ENCODE peak calls at places on chromosomes 3 and 15, in seven cellular contexts. One of them, this sample, is unnamed.

GRCh38 chr15:90845201-90845949 is 23.0 kb upstream of the FURIN start:
- DNase-seq in cardiac fibroblast: peak
- DNase-seq in colonic mucosa: no peak
- DNase-seq in prostate gland: no peak
- DNase-seq in fibroblast of lung: peak
- DNase-seq in breast epithelium: no peak
- DNase-seq in kidney: no peak
- DNase-seq in this sample: peak

GRCh38 chr15:67064607-67065530 is 533 bp upstream of the SMAD3 start:
- DNase-seq in cardiac fibroblast: no peak
- DNase-seq in colonic mucosa: peak
- DNase-seq in prostate gland: peak
- DNase-seq in fibroblast of lung: peak
- DNase-seq in breast epithelium: peak
- DNase-seq in kidney: no peak
- DNase-seq in this sample: no peak

GRCh38 chr15:64681424-64682024 is 93.9 kb downstream of the RBPMS2 start:
- DNase-seq in cardiac fibroblast: peak
- DNase-seq in colonic mucosa: peak
- DNase-seq in prostate gland: peak
- DNase-seq in fibroblast of lung: peak
- DNase-seq in breast epithelium: no peak
- DNase-seq in kidney: no peak
- DNase-seq in this sample: peak

GRCh38 chr15:74174216-74174965 is 881 bp downstream of the ISLR start:
- DNase-seq in cardiac fibroblast: peak
- DNase-seq in colonic mucosa: no peak
- DNase-seq in prostate gland: no peak
- DNase-seq in fibroblast of lung: no peak
- DNase-seq in breast epithelium: no peak
- DNase-seq in kidney: peak
- DNase-seq in this sample: no peak

GRCh38 chr15:94287794-94288246 is 56.5 kb downstream of the MCTP2 start:
- DNase-seq in cardiac fibroblast: no peak
- DNase-seq in colonic mucosa: peak
- DNase-seq in prostate gland: no peak
- DNase-seq in fibroblast of lung: no peak
- DNase-seq in breast epithelium: no peak
- DNase-seq in kidney: no peak
- DNase-seq in this sample: no peak

GRCh38 chr15:62075595-62076279 is 9.0 kb downstream of the C2CD4A start:
- DNase-seq in cardiac fibroblast: peak
- DNase-seq in colonic mucosa: no peak
- DNase-seq in prostate gland: peak
- DNase-seq in fibroblast of lung: peak
- DNase-seq in breast epithelium: peak
- DNase-seq in kidney: no peak
- DNase-seq in this sample: peak

GRCh38 chr3:71725279-71725991 is at the start of gene EIF4E3:
- DNase-seq in cardiac fibroblast: peak
- DNase-seq in colonic mucosa: peak
- DNase-seq in prostate gland: peak
- DNase-seq in fibroblast of lung: peak
- DNase-seq in breast epithelium: no peak
- DNase-seq in kidney: peak
- DNase-seq in this sample: peak

GRCh38 chr3:178436773-178437172 is 99.5 kb upstream of the KCNMB2 start:
- DNase-seq in cardiac fibroblast: peak
- DNase-seq in colonic mucosa: no peak
- DNase-seq in prostate gland: no peak
- DNase-seq in fibroblast of lung: peak
- DNase-seq in breast epithelium: no peak
- DNase-seq in kidney: no peak
- DNase-seq in this sample: peak

GRCh38 chr15:89647191-89647851 is 7.9 kb downstream of the KIF7 start:
- DNase-seq in cardiac fibroblast: peak
- DNase-seq in colonic mucosa: peak
- DNase-seq in prostate gland: peak
- DNase-seq in fibroblast of lung: peak
- DNase-seq in breast epithelium: peak
- DNase-seq in kidney: peak
- DNase-seq in this sample: peak

GRCh38 chr3:78613366-78614008 is 1154.3 kb downstream of the ROBO1 start:
- DNase-seq in cardiac fibroblast: no peak
- DNase-seq in colonic mucosa: no peak
- DNase-seq in prostate gland: no peak
- DNase-seq in fibroblast of lung: no peak
- DNase-seq in breast epithelium: no peak
- DNase-seq in kidney: no peak
- DNase-seq in this sample: no peak

GRCh38 chr3:187799942-187800637 is 54.8 kb upstream of the BCL6 start:
- DNase-seq in cardiac fibroblast: no peak
- DNase-seq in colonic mucosa: no peak
- DNase-seq in prostate gland: no peak
- DNase-seq in fibroblast of lung: no peak
- DNase-seq in breast epithelium: no peak
- DNase-seq in kidney: no peak
- DNase-seq in this sample: no peak

GRCh38 chr15:57752426-57752825 is 45.9 kb downstream of the POLR2M start:
- DNase-seq in cardiac fibroblast: peak
- DNase-seq in colonic mucosa: no peak
- DNase-seq in prostate gland: no peak
- DNase-seq in fibroblast of lung: no peak
- DNase-seq in breast epithelium: no peak
- DNase-seq in kidney: peak
- DNase-seq in this sample: peak

GRCh38 chr15:34783986-34784385 is 11.4 kb downstream of the ACTC1 start:
- DNase-seq in cardiac fibroblast: peak
- DNase-seq in colonic mucosa: no peak
- DNase-seq in prostate gland: no peak
- DNase-seq in fibroblast of lung: no peak
- DNase-seq in breast epithelium: no peak
- DNase-seq in kidney: no peak
- DNase-seq in this sample: peak

GRCh38 chr15:34789326-34789725 is 6.0 kb downstream of the ACTC1 start:
- DNase-seq in cardiac fibroblast: no peak
- DNase-seq in colonic mucosa: no peak
- DNase-seq in prostate gland: no peak
- DNase-seq in fibroblast of lung: no peak
- DNase-seq in breast epithelium: no peak
- DNase-seq in kidney: no peak
- DNase-seq in this sample: no peak

GRCh38 chr15:34780725-34781124 is 14.6 kb downstream of the ACTC1 start:
- DNase-seq in cardiac fibroblast: no peak
- DNase-seq in colonic mucosa: no peak
- DNase-seq in prostate gland: no peak
- DNase-seq in fibroblast of lung: no peak
- DNase-seq in breast epithelium: no peak
- DNase-seq in kidney: no peak
- DNase-seq in this sample: no peak

GRCh38 chr15:34782901-34783300 is 12.4 kb downstream of the ACTC1 start:
- DNase-seq in cardiac fibroblast: no peak
- DNase-seq in colonic mucosa: no peak
- DNase-seq in prostate gland: no peak
- DNase-seq in fibroblast of lung: no peak
- DNase-seq in breast epithelium: no peak
- DNase-seq in kidney: no peak
- DNase-seq in this sample: no peak

DNA sequence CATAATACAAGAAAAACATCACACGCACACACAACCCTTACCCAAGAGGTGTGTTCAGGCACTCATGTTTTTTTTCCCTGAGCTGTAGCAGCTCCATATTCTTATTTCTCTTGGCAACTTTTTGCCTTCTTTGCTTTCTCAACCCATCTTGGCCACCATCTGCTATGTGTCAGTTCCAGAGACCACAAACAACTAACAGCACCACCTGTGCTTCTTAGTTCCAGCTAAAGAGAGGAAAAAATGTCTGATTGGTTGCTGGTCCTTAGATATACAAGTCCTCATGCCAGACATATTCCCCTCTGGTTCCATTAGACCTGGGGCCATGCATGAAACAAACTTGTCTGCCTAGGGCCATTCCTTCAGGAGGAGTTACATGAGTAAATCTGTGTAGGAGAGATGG is 11.9 kb downstream of the ACTC1 start:
- DNase-seq in cardiac fibroblast: no peak
- DNase-seq in colonic mucosa: no peak
- DNase-seq in prostate gland: no peak
- DNase-seq in fibroblast of lung: no peak
- DNase-seq in breast epithelium: no peak
- DNase-seq in kidney: no peak
- DNase-seq in this sample: no peak
- H3K4me3 ChIP-seq in cardiac fibroblast: no peak
- H3K4me3 ChIP-seq in colonic mucosa: no peak
- H3K4me3 ChIP-seq in prostate gland: no peak
- H3K4me3 ChIP-seq in fibroblast of lung: no peak
- H3K4me3 ChIP-seq in breast epithelium: no peak
- H3K4me3 ChIP-seq in kidney: no peak
- H3K4me3 ChIP-seq in this sample: no peak

GRCh38 chr3:131036986-131037385 is 10.3 kb downstream of the NEK11 start:
- DNase-seq in cardiac fibroblast: peak
- DNase-seq in colonic mucosa: no peak
- DNase-seq in prostate gland: no peak
- DNase-seq in fibroblast of lung: peak
- DNase-seq in breast epithelium: no peak
- DNase-seq in kidney: no peak
- DNase-seq in this sample: peak

GRCh38 chr3:131028844-131029243 is 2.2 kb downstream of the NEK11 start:
- DNase-seq in cardiac fibroblast: no peak
- DNase-seq in colonic mucosa: no peak
- DNase-seq in prostate gland: no peak
- DNase-seq in fibroblast of lung: no peak
- DNase-seq in breast epithelium: no peak
- DNase-seq in kidney: no peak
- DNase-seq in this sample: no peak

GRCh38 chr3:131036200-131036816 is 9.6 kb downstream of the NEK11 start:
- DNase-seq in cardiac fibroblast: peak
- DNase-seq in colonic mucosa: no peak
- DNase-seq in prostate gland: no peak
- DNase-seq in fibroblast of lung: peak
- DNase-seq in breast epithelium: no peak
- DNase-seq in kidney: no peak
- DNase-seq in this sample: peak

GRCh38 chr3:131031660-131032059 is 5.0 kb downstream of the NEK11 start:
- DNase-seq in cardiac fibroblast: no peak
- DNase-seq in colonic mucosa: no peak
- DNase-seq in prostate gland: no peak
- DNase-seq in fibroblast of lung: peak
- DNase-seq in breast epithelium: no peak
- DNase-seq in kidney: no peak
- DNase-seq in this sample: no peak

DNA sequence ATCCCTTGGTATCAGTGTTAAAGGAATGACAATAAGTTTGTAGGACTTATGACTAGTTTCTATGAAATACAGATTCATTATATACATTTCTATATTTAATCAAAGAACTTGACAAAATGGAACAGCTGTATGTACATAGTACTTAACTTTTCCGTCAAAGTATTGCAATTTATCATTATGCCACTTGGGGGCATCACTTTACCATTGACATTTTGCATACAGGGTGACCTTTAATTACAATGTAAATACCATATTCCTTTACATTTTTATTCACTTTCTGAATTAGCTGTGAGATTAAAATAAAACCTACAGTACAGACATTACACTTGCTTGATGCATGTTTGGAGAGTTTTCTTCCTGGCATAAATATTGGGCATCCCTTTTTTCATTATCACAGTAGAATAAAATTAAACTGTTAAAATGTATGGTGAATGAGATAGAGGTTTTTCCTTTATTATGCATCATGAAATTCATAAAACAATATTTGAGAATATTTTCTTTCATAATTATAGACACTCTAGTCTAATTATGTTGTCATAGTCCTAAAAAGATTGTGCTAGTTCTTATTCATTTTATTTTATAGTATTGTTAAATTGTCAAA is 6.9 kb downstream of the NEK11 start:
- DNase-seq in cardiac fibroblast: peak
- DNase-seq in colonic mucosa: peak
- DNase-seq in prostate gland: no peak
- DNase-seq in fibroblast of lung: peak
- DNase-seq in breast epithelium: no peak
- DNase-seq in kidney: no peak
- DNase-seq in this sample: peak
- TF ChIP-seq CTCF in cardiac fibroblast: peak
- TF ChIP-seq CTCF in colonic mucosa: peak
- TF ChIP-seq CTCF in prostate gland: peak
- TF ChIP-seq CTCF in fibroblast of lung: peak
- TF ChIP-seq CTCF in breast epithelium: peak
- TF ChIP-seq CTCF in kidney: peak
- TF ChIP-seq CTCF in this sample: peak

GRCh38 chr15:85625431-85625830 is 169.3 kb downstream of the KLHL25 start:
- DNase-seq in cardiac fibroblast: no peak
- DNase-seq in colonic mucosa: no peak
- DNase-seq in prostate gland: no peak
- DNase-seq in fibroblast of lung: no peak
- DNase-seq in breast epithelium: no peak
- DNase-seq in kidney: no peak
- DNase-seq in this sample: no peak

GRCh38 chr15:85625856-85626255 is 168.9 kb downstream of the KLHL25 start:
- DNase-seq in cardiac fibroblast: peak
- DNase-seq in colonic mucosa: no peak
- DNase-seq in prostate gland: no peak
- DNase-seq in fibroblast of lung: peak
- DNase-seq in breast epithelium: no peak
- DNase-seq in kidney: no peak
- DNase-seq in this sample: peak

GRCh38 chr15:85622432-85622831 is 172.3 kb downstream of the KLHL25 start:
- DNase-seq in cardiac fibroblast: no peak
- DNase-seq in colonic mucosa: no peak
- DNase-seq in prostate gland: no peak
- DNase-seq in fibroblast of lung: peak
- DNase-seq in breast epithelium: no peak
- DNase-seq in kidney: no peak
- DNase-seq in this sample: no peak

GRCh38 chr15:85624241-85624855 is 170.4 kb downstream of the KLHL25 start:
- DNase-seq in cardiac fibroblast: peak
- DNase-seq in colonic mucosa: no peak
- DNase-seq in prostate gland: no peak
- DNase-seq in fibroblast of lung: no peak
- DNase-seq in breast epithelium: no peak
- DNase-seq in kidney: no peak
- DNase-seq in this sample: peak

DNA sequence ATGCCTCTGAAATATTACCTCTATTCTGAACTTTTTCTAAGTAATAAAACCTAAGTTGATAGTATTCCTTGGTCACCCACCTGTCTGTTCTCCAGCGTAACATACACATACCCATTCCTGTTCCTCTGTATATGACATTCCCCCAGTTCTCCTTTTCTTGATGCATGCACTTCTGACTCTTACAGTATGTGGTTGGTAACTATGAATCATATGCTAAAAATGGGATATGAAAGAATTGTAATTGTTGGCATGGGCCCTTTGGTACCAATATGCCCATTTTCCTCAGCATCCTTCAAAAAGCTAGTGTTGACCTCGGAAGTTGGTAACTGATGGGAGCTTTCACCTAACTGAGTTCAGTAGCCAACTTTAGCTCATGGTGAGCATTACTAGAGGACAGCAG is 171.1 kb downstream of the KLHL25 start:
- DNase-seq in cardiac fibroblast: no peak
- DNase-seq in colonic mucosa: no peak
- DNase-seq in prostate gland: no peak
- DNase-seq in fibroblast of lung: peak
- DNase-seq in breast epithelium: no peak
- DNase-seq in kidney: no peak
- DNase-seq in this sample: no peak
- H3K4me3 ChIP-seq in cardiac fibroblast: no peak
- H3K4me3 ChIP-seq in colonic mucosa: no peak
- H3K4me3 ChIP-seq in prostate gland: no peak
- H3K4me3 ChIP-seq in fibroblast of lung: no peak
- H3K4me3 ChIP-seq in breast epithelium: peak
- H3K4me3 ChIP-seq in kidney: peak
- H3K4me3 ChIP-seq in this sample: no peak

GRCh38 chr3:13018561-13019242 is 54.5 kb downstream of the IQSEC1 start:
- DNase-seq in cardiac fibroblast: no peak
- DNase-seq in colonic mucosa: no peak
- DNase-seq in prostate gland: no peak
- DNase-seq in fibroblast of lung: no peak
- DNase-seq in breast epithelium: peak
- DNase-seq in kidney: peak
- DNase-seq in this sample: no peak
- TF ChIP-seq CTCF in cardiac fibroblast: no peak
- TF ChIP-seq CTCF in colonic mucosa: no peak
- TF ChIP-seq CTCF in prostate gland: no peak
- TF ChIP-seq CTCF in fibroblast of lung: no peak
- TF ChIP-seq CTCF in breast epithelium: no peak
- TF ChIP-seq CTCF in kidney: no peak
- TF ChIP-seq CTCF in this sample: no peak

This sample was measured in fibroblast of pulmonary artery.